ENCODE peak calls at places on chromosome 5, in six cellular contexts. One of them, this sample, is unnamed.

GRCh38 chr5:136285501-136285900 is 79.8 kb downstream of the TRPC7 start:
- DNase-seq in K562: no peak
- DNase-seq in GM12878: no peak
- DNase-seq in NT2/D1: no peak
- DNase-seq in H1: no peak
- DNase-seq in HepG2: no peak
- DNase-seq in this sample: no peak

GRCh38 chr5:127844631-127845030 is 141.4 kb downstream of the CCDC192 start:
- DNase-seq in K562: no peak
- DNase-seq in GM12878: no peak
- DNase-seq in NT2/D1: no peak
- DNase-seq in H1: no peak
- DNase-seq in HepG2: no peak
- DNase-seq in this sample: no peak

GRCh38 chr5:83632874-83633273 is 87.8 kb downstream of the HAPLN1 start:
- DNase-seq in K562: no peak
- DNase-seq in GM12878: no peak
- DNase-seq in NT2/D1: no peak
- DNase-seq in H1: no peak
- DNase-seq in HepG2: no peak
- DNase-seq in this sample: peak; percentile 21

GRCh38 chr5:16234598-16234997 is 55.0 kb upstream of the MARCHF11 start:
- DNase-seq in K562: no peak
- DNase-seq in GM12878: no peak
- DNase-seq in NT2/D1: no peak
- DNase-seq in H1: no peak
- DNase-seq in HepG2: no peak
- DNase-seq in this sample: no peak

GRCh38 chr5:171543486-171543885 is 124.0 kb downstream of the FGF18 start:
- DNase-seq in K562: no peak
- DNase-seq in GM12878: no peak
- DNase-seq in NT2/D1: no peak
- DNase-seq in H1: no peak
- DNase-seq in HepG2: no peak
- DNase-seq in this sample: no peak

GRCh38 chr5:31845351-31845750 is 206.4 kb downstream of the PDZD2 start:
- DNase-seq in K562: no peak
- DNase-seq in GM12878: no peak
- DNase-seq in NT2/D1: no peak
- DNase-seq in H1: no peak
- DNase-seq in HepG2: no peak
- DNase-seq in this sample: no peak

GRCh38 chr5:103519550-103519949 is 43.0 kb downstream of the NUDT12 start:
- DNase-seq in K562: peak; percentile 13
- DNase-seq in GM12878: no peak
- DNase-seq in NT2/D1: no peak
- DNase-seq in H1: no peak
- DNase-seq in HepG2: no peak
- DNase-seq in this sample: no peak

GRCh38 chr5:66498791-66499207 is 97.4 kb upstream of the MAST4 start:
- DNase-seq in K562: peak; percentile 15
- DNase-seq in GM12878: no peak
- DNase-seq in NT2/D1: no peak
- DNase-seq in H1: no peak
- DNase-seq in HepG2: peak; percentile 6
- DNase-seq in this sample: no peak

GRCh38 chr5:53578854-53579253 is 18.4 kb downstream of the NDUFS4 start:
- DNase-seq in K562: no peak
- DNase-seq in GM12878: no peak
- DNase-seq in NT2/D1: no peak
- DNase-seq in H1: no peak
- DNase-seq in HepG2: no peak
- DNase-seq in this sample: no peak
- TF ChIP-seq ZNF274 in K562: no peak
- TF ChIP-seq ZNF274 in GM12878: no peak
- TF ChIP-seq ZNF274 in NT2/D1: no peak
- TF ChIP-seq ZNF274 in H1: no peak
- TF ChIP-seq ZNF274 in HepG2: no peak
- TF ChIP-seq ZNF274 in this sample: no peak

DNA sequence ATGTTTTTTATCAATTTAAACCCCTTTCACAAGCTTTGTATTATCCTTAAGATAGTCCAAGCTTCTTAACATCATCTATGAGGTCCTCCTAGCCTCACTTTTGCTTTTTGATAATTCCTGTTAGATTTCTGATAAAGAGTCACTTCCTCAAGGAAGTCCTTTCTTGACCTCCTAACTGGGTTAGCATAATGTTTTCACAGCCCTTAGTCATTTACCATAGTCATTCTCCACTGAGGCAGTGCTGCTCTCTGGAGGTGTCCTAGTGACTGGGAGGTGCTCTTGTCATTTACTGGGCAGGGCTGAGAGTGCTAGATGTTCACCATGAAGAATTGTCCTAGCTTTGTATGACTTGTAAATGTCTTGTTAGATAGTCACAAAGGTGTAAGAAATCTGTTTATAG is 26.4 kb downstream of the TNPO1 start:
- DNase-seq in K562: peak; percentile 69
- DNase-seq in GM12878: no peak
- DNase-seq in NT2/D1: no peak
- DNase-seq in H1: no peak
- DNase-seq in HepG2: no peak
- DNase-seq in this sample: peak; percentile 32
- TF ChIP-seq ZNF274 in K562: no peak
- TF ChIP-seq ZNF274 in GM12878: no peak
- TF ChIP-seq ZNF274 in NT2/D1: no peak
- TF ChIP-seq ZNF274 in H1: no peak
- TF ChIP-seq ZNF274 in HepG2: no peak
- TF ChIP-seq ZNF274 in this sample: no peak

DNA sequence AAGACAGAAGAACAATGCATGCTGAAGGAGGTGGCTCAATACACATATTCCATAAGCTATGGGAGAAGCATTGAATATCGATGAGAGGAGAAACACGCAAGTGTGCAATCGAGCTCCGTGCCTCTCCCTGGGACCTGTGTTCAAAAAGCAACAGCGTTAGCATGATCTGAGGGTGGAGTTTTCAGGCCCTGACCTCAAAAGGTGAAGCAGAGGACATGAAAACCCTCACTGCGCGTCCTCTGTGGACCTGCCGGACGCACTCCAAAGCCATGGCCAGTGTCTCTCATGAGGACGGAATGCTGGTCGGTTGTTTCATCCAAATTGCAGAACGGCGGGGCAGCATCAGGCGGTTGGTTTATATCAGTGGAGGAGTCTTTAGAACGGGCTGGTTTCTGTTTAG is 67.7 kb downstream of the ANKRD33B start:
- DNase-seq in K562: no peak
- DNase-seq in GM12878: no peak
- DNase-seq in NT2/D1: no peak
- DNase-seq in H1: no peak
- DNase-seq in HepG2: no peak
- DNase-seq in this sample: no peak
- TF ChIP-seq ZNF274 in K562: no peak
- TF ChIP-seq ZNF274 in GM12878: no peak
- TF ChIP-seq ZNF274 in NT2/D1: no peak
- TF ChIP-seq ZNF274 in H1: no peak
- TF ChIP-seq ZNF274 in HepG2: no peak
- TF ChIP-seq ZNF274 in this sample: no peak

DNA sequence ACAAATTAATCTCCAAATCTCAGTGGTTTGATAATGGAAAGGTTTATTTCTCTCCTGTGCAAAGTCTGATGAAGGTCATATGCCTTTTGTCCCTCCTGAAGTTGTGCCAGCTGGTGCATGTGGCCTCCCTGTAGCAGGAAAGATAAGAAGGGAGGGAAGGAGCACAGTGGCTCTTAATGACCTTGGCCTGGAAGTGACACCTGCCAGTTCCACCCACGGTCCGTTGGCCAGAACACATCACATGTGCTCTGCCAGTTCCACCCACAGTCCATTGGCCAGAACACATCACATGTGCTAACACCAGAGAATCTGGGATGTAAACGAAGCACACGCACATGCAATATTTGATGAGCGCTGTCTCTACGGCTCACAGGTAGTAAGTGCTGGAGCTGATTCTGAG is 130.9 kb downstream of the DOCK2 start:
- DNase-seq in K562: peak; percentile 28
- DNase-seq in GM12878: no peak
- DNase-seq in NT2/D1: no peak
- DNase-seq in H1: no peak
- DNase-seq in HepG2: no peak
- DNase-seq in this sample: no peak
- TF ChIP-seq ZNF274 in K562: no peak
- TF ChIP-seq ZNF274 in GM12878: no peak
- TF ChIP-seq ZNF274 in NT2/D1: no peak
- TF ChIP-seq ZNF274 in H1: no peak
- TF ChIP-seq ZNF274 in HepG2: no peak
- TF ChIP-seq ZNF274 in this sample: no peak